ENCODE peak calls at places on chromosomes 4 and X, in ten cellular contexts. One of them, this sample, is unnamed.

GRCh38 chr4:77493829-77494551 is 111.6 kb upstream of the CXCL13 start:
- DNase-seq in effector memory CD8-positive, alpha-beta T cell: no peak
- DNase-seq in NCI-H2171 treated with DMSO at 0.1 percent for 48 hours: no peak
- DNase-seq in neural crest cell: no peak
- DNase-seq in NCI-H446: no peak
- DNase-seq in PC-3: peak; percentile 38
- DNase-seq in cardiac fibroblast: no peak
- DNase-seq in fibroblast of pulmonary artery: no peak
- DNase-seq in lower lobe of right lung: no peak
- DNase-seq in GM06990: peak; percentile 5
- DNase-seq in this sample: no peak

GRCh38 chrX:5857232-5857631 is 371.4 kb downstream of the NLGN4X start:
- DNase-seq in cardiac fibroblast: no peak
- DNase-seq in lower lobe of right lung: no peak
- DNase-seq in PC-3: no peak
- DNase-seq in neural crest cell: no peak
- DNase-seq in effector memory CD8-positive, alpha-beta T cell: no peak
- DNase-seq in NCI-H2171 treated with DMSO at 0.1 percent for 48 hours: no peak
- DNase-seq in NCI-H446: no peak
- DNase-seq in fibroblast of pulmonary artery: no peak
- DNase-seq in GM06990: no peak
- DNase-seq in this sample: no peak

GRCh38 chr4:166422475-166422874 is 549.4 kb downstream of the TLL1 start:
- DNase-seq in neural crest cell: no peak
- DNase-seq in cardiac fibroblast: peak; percentile 56
- DNase-seq in effector memory CD8-positive, alpha-beta T cell: no peak
- DNase-seq in fibroblast of pulmonary artery: peak; percentile 77
- DNase-seq in NCI-H446: peak; percentile 44
- DNase-seq in NCI-H2171 treated with DMSO at 0.1 percent for 48 hours: no peak
- DNase-seq in PC-3: peak; percentile 75
- DNase-seq in GM06990: no peak
- DNase-seq in lower lobe of right lung: no peak
- DNase-seq in this sample: no peak

GRCh38 chr4:65665951-65666523 is 4.3 kb downstream of the EPHA5 start:
- DNase-seq in PC-3: peak; percentile 71
- DNase-seq in cardiac fibroblast: no peak
- DNase-seq in neural crest cell: no peak
- DNase-seq in fibroblast of pulmonary artery: no peak
- DNase-seq in lower lobe of right lung: no peak
- DNase-seq in NCI-H446: peak; percentile 87
- DNase-seq in effector memory CD8-positive, alpha-beta T cell: no peak
- DNase-seq in GM06990: no peak
- DNase-seq in NCI-H2171 treated with DMSO at 0.1 percent for 48 hours: peak; percentile 52
- DNase-seq in this sample: no peak

GRCh38 chr4:12968345-12968744 is 515.8 kb downstream of the RAB28 start:
- DNase-seq in NCI-H446: no peak
- DNase-seq in effector memory CD8-positive, alpha-beta T cell: no peak
- DNase-seq in GM06990: no peak
- DNase-seq in fibroblast of pulmonary artery: no peak
- DNase-seq in cardiac fibroblast: no peak
- DNase-seq in NCI-H2171 treated with DMSO at 0.1 percent for 48 hours: no peak
- DNase-seq in lower lobe of right lung: no peak
- DNase-seq in neural crest cell: no peak
- DNase-seq in PC-3: no peak
- DNase-seq in this sample: no peak

GRCh38 chr4:2689825-2690700 is 66.1 kb downstream of the TNIP2 start:
- DNase-seq in effector memory CD8-positive, alpha-beta T cell: peak; percentile 23
- DNase-seq in NCI-H2171 treated with DMSO at 0.1 percent for 48 hours: no peak
- DNase-seq in cardiac fibroblast: no peak
- DNase-seq in NCI-H446: no peak
- DNase-seq in neural crest cell: no peak
- DNase-seq in fibroblast of pulmonary artery: no peak
- DNase-seq in PC-3: no peak
- DNase-seq in lower lobe of right lung: no peak
- DNase-seq in GM06990: peak; percentile 84
- DNase-seq in this sample: no peak

GRCh38 chr4:2862528-2862927 is 18.9 kb downstream of the ADD1 start:
- DNase-seq in PC-3: peak; percentile 45
- DNase-seq in lower lobe of right lung: no peak
- DNase-seq in fibroblast of pulmonary artery: no peak
- DNase-seq in GM06990: no peak
- DNase-seq in NCI-H2171 treated with DMSO at 0.1 percent for 48 hours: no peak
- DNase-seq in effector memory CD8-positive, alpha-beta T cell: no peak
- DNase-seq in NCI-H446: no peak
- DNase-seq in cardiac fibroblast: no peak
- DNase-seq in neural crest cell: no peak
- DNase-seq in this sample: peak; percentile 11

GRCh38 chr4:150579591-150580234 is 2.2 kb upstream of the MAB21L2 start:
- DNase-seq in NCI-H2171 treated with DMSO at 0.1 percent for 48 hours: no peak
- DNase-seq in lower lobe of right lung: no peak
- DNase-seq in PC-3: no peak
- DNase-seq in effector memory CD8-positive, alpha-beta T cell: no peak
- DNase-seq in GM06990: peak; percentile 20
- DNase-seq in NCI-H446: no peak
- DNase-seq in cardiac fibroblast: peak; percentile 39
- DNase-seq in neural crest cell: peak; percentile 37
- DNase-seq in fibroblast of pulmonary artery: peak; percentile 31
- DNase-seq in this sample: no peak

GRCh38 chr4:61373901-61374611 is 173.9 kb downstream of the ADGRL3 start:
- DNase-seq in NCI-H2171 treated with DMSO at 0.1 percent for 48 hours: no peak
- DNase-seq in GM06990: no peak
- DNase-seq in cardiac fibroblast: peak; percentile 34
- DNase-seq in lower lobe of right lung: no peak
- DNase-seq in effector memory CD8-positive, alpha-beta T cell: no peak
- DNase-seq in PC-3: peak; percentile 81
- DNase-seq in fibroblast of pulmonary artery: peak; percentile 54
- DNase-seq in neural crest cell: no peak
- DNase-seq in NCI-H446: no peak
- DNase-seq in this sample: no peak